ENCODE peak calls at places on chromosomes 12 and 14, in four cellular contexts. K is Peyer's patch, H is omental fat pad, P is amniotic stem cell. V is an unnamed sample.

GRCh38 chr14:55892906-55893305 is 225.3 kb upstream of the PELI2 start:
- DNase-seq in K (no peak), P (no peak), H (no peak), V (no peak)

GRCh38 chr12:77855548-77855947 is 24.9 kb downstream of the NAV3 start:
- DNase-seq in H (no peak), P (no peak), K (no peak), V (no peak)

GRCh38 chr12:31234955-31235867 is 90.7 kb downstream of the SINHCAF start:
- DNase-seq in P (no peak), K (peak; percentile 59), H (no peak), V (peak; percentile 50)

GRCh38 chr12:25119020-25119419 is 75.9 kb downstream of the DNAI7 start:
- DNase-seq in K (no peak), P (no peak), H (no peak), V (no peak)

GRCh38 chr14:66476964-66477363 is 9.2 kb upstream of the CCDC196 start:
- DNase-seq in P (peak; percentile 19), H (no peak), K (no peak), V (no peak)

GRCh38 chr12:96908170-96908675 is 1.2 kb downstream of the NEDD1 start:
- DNase-seq in K (no peak), P (no peak), H (no peak), V (no peak)

GRCh38 chr14:86852530-86852929 is 1140.5 kb downstream of the GALC start:
- DNase-seq in H (no peak), P (peak; percentile 9), K (no peak), V (no peak)

GRCh38 chr12:53939141-53940108 is 794 bp downstream of the HOXC13 start:
- DNase-seq in K (peak; percentile 43), H (no peak), P (no peak), V (no peak)

GRCh38 chr14:59274991-59275391 is 86.5 kb downstream of the DAAM1 start:
- DNase-seq in H (no peak), K (peak; percentile 70), P (no peak), V (no peak)

GRCh38 chr12:47023311-47023710 is 56.1 kb upstream of the PCED1B start:
- DNase-seq in H (no peak), P (no peak), K (no peak), V (no peak)

GRCh38 chr12:4283512-4284255 is 10.1 kb downstream of the CCND2 start:
- DNase-seq in H (no peak), P (no peak), K (no peak), V (no peak)

GRCh38 chr12:90854136-90854689 is 100.8 kb downstream of the CCER1 start:
- DNase-seq in H (no peak), P (peak; percentile 37), K (no peak), V (no peak)

GRCh38 chr12:108825205-108825950 is 32.0 kb downstream of the SSH1 start:
- DNase-seq in H (no peak), P (peak; percentile 25), K (no peak), V (no peak)

GRCh38 chr12:65881348-65881961 is 57.2 kb downstream of the HMGA2 start:
- DNase-seq in P (no peak), H (no peak), K (peak; percentile 49), V (no peak)

GRCh38 chr14:38145142-38145541 is 62.6 kb upstream of the SSTR1 start:
- DNase-seq in K (no peak), P (no peak), H (no peak), V (no peak)

GRCh38 chr14:70662080-70662479 is 20.4 kb downstream of the TTC9 start:
- DNase-seq in H (no peak), K (no peak), P (no peak), V (no peak)

GRCh38 chr12:121786441-121786825 is 7.1 kb downstream of the RHOF start:
- DNase-seq in H (no peak), P (peak; percentile 80), K (peak; percentile 94), V (no peak)

GRCh38 chr14:69652942-69653680 is 41.7 kb downstream of the SUSD6 start:
- DNase-seq in P (no peak), H (no peak), K (no peak), V (no peak)

GRCh38 chr12:25455696-25456095 is 97.4 kb downstream of the LMNTD1 start:
- DNase-seq in H (no peak), K (no peak), P (no peak), V (no peak)

GRCh38 chr12:67621112-67621511 is 27.4 kb upstream of the DYRK2 start:
- DNase-seq in H (no peak), K (no peak), P (no peak), V (no peak)

GRCh38 chr12:112898380-112898779 is 8.4 kb upstream of the OAS1 start:
- DNase-seq in P (no peak), H (no peak), K (no peak), V (no peak)

GRCh38 chr14:22583994-22584393 is 5.0 kb downstream of the DAD1 start:
- DNase-seq in P (no peak), H (no peak), K (no peak), V (no peak)

GRCh38 chr12:45962553-45963325 is 27.6 kb downstream of the SCAF11 start:
- DNase-seq in K (no peak), P (no peak), H (no peak), V (no peak)

GRCh38 chr14:75562048-75562447 is 16.4 kb upstream of the FLVCR2 start:
- DNase-seq in H (no peak), K (peak; percentile 74), P (no peak), V (no peak)

GRCh38 chr14:106141242-106142220 is 615.1 kb downstream of the TMEM121 start:
- DNase-seq in H (no peak), K (no peak), P (no peak), V (no peak)

GRCh38 chr12:2190896-2191533 is 138.2 kb downstream of the CACNA1C start:
- DNase-seq in P (no peak), K (no peak), H (no peak), V (no peak)

GRCh38 chr12:59329457-59329856 is 266.4 kb upstream of the SLC16A7 start:
- DNase-seq in K (no peak), P (no peak), H (no peak), V (no peak)

GRCh38 chr12:57101892-57102695 is 9.1 kb downstream of the STAT6 start:
- DNase-seq in H (no peak), K (peak; percentile 80), P (no peak), V (no peak)

GRCh38 chr14:101734241-101734847 is 27.2 kb upstream of the PPP2R5C start:
- DNase-seq in P (no peak), H (no peak), K (no peak), V (no peak)

GRCh38 chr14:66401447-66402095 is 84.6 kb upstream of the CCDC196 start:
- DNase-seq in P (no peak), K (no peak), H (no peak), V (no peak)

GRCh38 chr12:95796225-95796981 is 5.8 kb upstream of the NTN4 start:
- DNase-seq in H (no peak), K (no peak), P (no peak), V (no peak)

GRCh38 chr14:104827173-104828055 is 26.5 kb downstream of the ZBTB42 start:
- DNase-seq in P (no peak), H (no peak), K (peak; percentile 77), V (peak; percentile 61)

GRCh38 chr12:94046626-94047410 is 101.6 kb upstream of the PLXNC1 start:
- DNase-seq in H (no peak), P (no peak), K (no peak), V (no peak)

GRCh38 chr12:754238-754816 is 1.9 kb downstream of the WNK1 start:
- DNase-seq in K (no peak), H (no peak), P (no peak), V (no peak)

GRCh38 chr12:57632898-57633825 is at the start of gene B4GALNT1:
- DNase-seq in H (no peak), P (no peak), K (peak; percentile 75), V (peak; percentile 81)

GRCh38 chr12:93229494-93230310 is 148.0 kb upstream of the NUDT4 start:
- DNase-seq in K (no peak), H (no peak), P (peak; percentile 92), V (no peak)

GRCh38 chr12:132320767-132321211 is 8.6 kb downstream of the GALNT9 start:
- DNase-seq in P (no peak), H (no peak), K (no peak), V (no peak)

GRCh38 chr12:50620050-50620974 is 115.5 kb downstream of the DIP2B start:
- DNase-seq in P (peak; percentile 60), K (no peak), H (no peak), V (no peak)

GRCh38 chr12:109192358-109192757 is 76.0 kb downstream of the ACACB start:
- DNase-seq in K (no peak), P (no peak), H (no peak), V (no peak)

V was measured in neural crest cell.